ENCODE peak calls at places on chromosomes 13 and 19, in four cellular contexts. R is psoas muscle, X is A673, U is heart right ventricle. C is an unnamed sample.

GRCh38 chr19:33177417-33177976 is 16.6 kb upstream of the LRP3 start:
- DNase-seq in X (no peak), R (no peak), U (no peak), C (no peak)

GRCh38 chr19:35357867-35358573 is at the start of gene FFAR3:
- DNase-seq in U (peak; percentile 29), R (peak; percentile 66), X (peak; percentile 88), C (peak; percentile 57)

GRCh38 chr13:40666905-40667621 is 622 bp upstream of the FOXO1 start:
- DNase-seq in R (peak; percentile 75), X (no peak), U (peak; percentile 35), C (peak; percentile 93)

GRCh38 chr19:50949792-50950320 is 3.0 kb downstream of the KLK5 start:
- DNase-seq in R (peak; percentile 15), X (no peak), U (no peak), C (no peak)

GRCh38 chr13:36430247-36431203 is 1.8 kb upstream of the CCNA1 start:
- DNase-seq in X (no peak), R (no peak), U (peak; percentile 19), C (no peak)

GRCh38 chr19:29675650-29676186 is 10.5 kb downstream of the PLEKHF1 start:
- DNase-seq in X (no peak), R (no peak), U (no peak), C (peak; percentile 51)

GRCh38 chr19:45670670-45671453 is 2.8 kb downstream of the GIPR start:
- DNase-seq in R (peak; percentile 80), U (peak; percentile 48), X (peak; percentile 88), C (peak; percentile 94)

GRCh38 chr13:43572601-43573360 is 214.0 kb downstream of the ENOX1 start:
- DNase-seq in X (peak; percentile 81), U (no peak), R (no peak), C (no peak)

GRCh38 chr19:8423821-8424223 is 10.7 kb downstream of the MARCHF2 start:
- DNase-seq in U (peak; percentile 96), X (peak; percentile 45), R (peak; percentile 94), C (peak; percentile 91)

GRCh38 chr13:49386664-49387063 is 57.2 kb downstream of the CAB39L start:
- DNase-seq in U (no peak), X (no peak), R (no peak), C (no peak)

GRCh38 chr13:86020350-86021002 is 221.3 kb upstream of the SLITRK6 start:
- DNase-seq in R (no peak), X (peak; percentile 34), U (no peak), C (no peak)

GRCh38 chr13:79225487-79226232 is 180.4 kb downstream of the RBM26 start:
- DNase-seq in R (no peak), X (no peak), U (no peak), C (no peak)

GRCh38 chr19:39497850-39498261 is 891 bp upstream of the DLL3 start:
- DNase-seq in R (no peak), X (peak; percentile 65), U (no peak), C (peak; percentile 64)

GRCh38 chr19:455031-455705 is 5.7 kb downstream of the SHC2 start:
- DNase-seq in X (no peak), R (no peak), U (no peak), C (peak; percentile 73)

GRCh38 chr19:2051771-2052704 is 994 bp upstream of the MKNK2 start:
- DNase-seq in X (no peak), R (peak; percentile 75), U (peak; percentile 76), C (no peak)

GRCh38 chr19:16206637-16207036 is 8.9 kb downstream of the AP1M1 start:
- DNase-seq in R (no peak), X (no peak), U (no peak), C (no peak)

GRCh38 chr13:60210510-60211065 is 46.9 kb upstream of the DIAPH3 start:
- DNase-seq in R (no peak), X (no peak), U (no peak), C (no peak)

GRCh38 chr19:48738557-48739399 is 1.6 kb downstream of the RASIP1 start:
- DNase-seq in R (peak; percentile 96), U (peak; percentile 95), X (peak; percentile 94), C (peak; percentile 93)

GRCh38 chr13:73075546-73075945 is 16.7 kb downstream of the KLF5 start:
- DNase-seq in X (no peak), R (no peak), U (no peak), C (no peak)

GRCh38 chr19:4969772-4970531 is 1.0 kb downstream of the KDM4B start:
- DNase-seq in R (no peak), X (peak; percentile 42), U (no peak), C (no peak)

GRCh38 chr13:47175172-47175806 is 278.4 kb upstream of the HTR2A start:
- DNase-seq in U (no peak), X (peak; percentile 69), R (no peak), C (no peak)

GRCh38 chr19:35879770-35880317 is 11.5 kb downstream of the APLP1 start:
- DNase-seq in R (peak; percentile 94), U (peak; percentile 91), X (peak; percentile 92), C (peak; percentile 90)

GRCh38 chr13:20415694-20416107 is 110.0 kb downstream of the CRYL1 start:
- DNase-seq in R (no peak), X (no peak), U (no peak), C (no peak)

GRCh38 chr13:67619987-67620386 is 389.9 kb upstream of the PCDH9 start:
- DNase-seq in X (peak; percentile 53), R (no peak), U (no peak), C (no peak)

GRCh38 chr13:96052655-96053002 is 572 bp downstream of the UGGT2 start:
- DNase-seq in U (no peak), X (peak; percentile 58), R (no peak), C (no peak)

GRCh38 chr19:17803264-17803896 is 8.4 kb downstream of the B3GNT3 start:
- DNase-seq in X (no peak), R (no peak), U (no peak), C (peak; percentile 53)

GRCh38 chr19:32877323-32877912 is 7.9 kb upstream of the SLC7A9 start:
- DNase-seq in R (peak; percentile 10), U (no peak), X (no peak), C (no peak)

GRCh38 chr13:41568143-41568989 is 111.0 kb downstream of the RGCC start:
- DNase-seq in R (no peak), X (no peak), U (no peak), C (no peak)

GRCh38 chr13:79451500-79451962 is 29.4 kb upstream of the NDFIP2 start:
- DNase-seq in X (peak; percentile 60), U (no peak), R (no peak), C (no peak)

GRCh38 chr13:76522083-76522755 is 364.0 kb downstream of the KCTD12 start:
- DNase-seq in R (no peak), U (no peak), X (peak; percentile 58), C (no peak)

GRCh38 chr19:10655457-10656312 is 1.5 kb downstream of the ILF3 start:
- DNase-seq in U (no peak), R (no peak), X (peak; percentile 53), C (no peak)

GRCh38 chr13:113209880-113210421 is 538 bp downstream of the CUL4A start:
- DNase-seq in X (peak; percentile 79), R (peak; percentile 77), U (no peak), C (peak; percentile 93)

GRCh38 chr13:113210834-113211233 is 1.4 kb downstream of the CUL4A start:
- DNase-seq in X (no peak), R (no peak), U (no peak), C (no peak)

GRCh38 chr13:113209336-113209879 is at the start of gene CUL4A:
- DNase-seq in U (peak; percentile 80), X (peak; percentile 86), R (peak; percentile 86), C (peak; percentile 81)

GRCh38 chr13:113208424-113209335 is at the start of gene PCID2:
- DNase-seq in R (peak; percentile 94), X (peak; percentile 94), U (peak; percentile 87), C (peak; percentile 96)

DNA sequence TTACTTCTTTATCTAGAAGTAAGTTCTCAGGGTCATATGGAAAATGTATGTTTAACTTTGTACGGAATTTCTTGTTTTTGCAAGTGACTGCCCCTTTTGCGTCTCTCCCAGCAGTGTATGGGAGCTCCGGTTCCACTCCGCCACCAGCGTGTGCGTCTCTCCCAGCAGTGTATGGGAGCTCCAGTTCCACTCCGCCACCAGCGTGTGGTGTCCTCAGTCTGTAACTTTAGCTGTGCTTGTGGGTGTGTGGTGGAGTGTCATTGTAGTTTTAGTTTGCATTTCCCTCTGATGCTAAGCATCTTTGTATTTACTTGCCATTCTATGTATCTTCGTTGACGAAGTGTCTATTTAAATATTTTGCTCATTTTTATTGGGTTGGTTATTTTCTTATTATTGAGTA is 2.4 kb downstream of the CUL4A start:
- DNase-seq in R (no peak), X (peak; percentile 56), U (no peak), C (no peak)
- TF ChIP-seq CTCF in R (no peak), X (peak; percentile 43), U (no peak), C (no peak)

GRCh38 chr13:84810781-84811180 is 928.5 kb upstream of the SLITRK1 start:
- DNase-seq in R (no peak), U (no peak), X (no peak), C (no peak)

GRCh38 chr13:84816567-84817133 is 934.4 kb upstream of the SLITRK1 start:
- DNase-seq in X (no peak), U (no peak), R (no peak), C (no peak)

GRCh38 chr13:84812078-84812477 is 929.8 kb upstream of the SLITRK1 start:
- DNase-seq in U (no peak), X (no peak), R (no peak), C (no peak)

GRCh38 chr13:84812789-84813188 is 930.5 kb upstream of the SLITRK1 start:
- DNase-seq in U (no peak), R (no peak), X (no peak), C (no peak)
- H3K27ac ChIP-seq in U (no peak overlapping the region), R (no peak overlapping the region), X (no peak overlapping the region), C (no peak overlapping the region)

GRCh38 chr13:111474136-111475002 is 153.9 kb downstream of the TEX29 start:
- DNase-seq in U (no peak), X (peak; percentile 70), R (no peak), C (no peak)
- TF ChIP-seq CTCF in U (peak; percentile 38), X (peak; percentile 59), R (peak; percentile 55), C (peak; percentile 38)

GRCh38 chr13:70173236-70173959 is 65.1 kb upstream of the KLHL1 start:
- DNase-seq in X (no peak), U (no peak), R (no peak), C (no peak)

GRCh38 chr13:70171151-70171550 is 62.9 kb upstream of the KLHL1 start:
- DNase-seq in X (no peak), R (no peak), U (no peak), C (no peak)

DNA sequence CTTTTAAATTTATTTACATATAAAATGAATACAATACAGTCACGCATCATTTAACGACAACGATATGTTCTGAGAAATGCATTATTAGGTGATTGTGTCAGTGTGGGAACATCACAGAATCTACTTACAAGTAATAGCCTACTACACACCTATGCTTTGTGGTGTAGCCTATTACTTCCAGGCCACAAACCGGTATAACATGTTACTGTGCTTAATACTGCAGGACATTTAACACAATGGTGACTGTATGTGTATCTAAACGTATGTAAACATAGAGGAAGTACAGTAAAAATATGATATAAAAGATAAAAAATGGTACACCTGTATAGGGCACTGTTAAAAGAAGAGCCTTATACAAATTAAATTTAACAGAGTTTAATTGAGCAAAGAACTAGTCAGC is 62.4 kb upstream of the KLHL1 start:
- DNase-seq in U (no peak), R (no peak), X (no peak), C (no peak)
- H3K27ac ChIP-seq in U (no peak overlapping the region), R (no peak overlapping the region), X (no peak overlapping the region), C (no peak overlapping the region)

DNA sequence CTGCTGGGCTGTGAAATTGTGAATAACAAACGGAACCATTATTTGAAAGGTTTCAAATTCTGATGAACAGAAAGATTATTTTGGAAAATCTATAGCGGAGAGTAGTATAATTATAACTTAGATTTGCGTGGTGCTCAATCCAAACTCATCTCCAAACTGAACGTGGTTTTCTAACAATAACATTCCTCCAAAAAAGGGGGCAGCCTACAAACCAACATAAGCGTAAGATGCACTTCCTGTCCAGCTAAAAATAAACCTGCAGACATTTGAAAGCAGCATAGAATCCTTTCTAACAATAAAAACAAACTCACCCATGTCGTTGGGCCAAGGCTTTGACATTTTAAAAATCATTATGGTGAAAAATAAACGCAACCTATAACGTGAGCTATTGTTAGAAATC is 178.4 kb downstream of the COL4A1 start:
- DNase-seq in R (no peak), X (no peak), U (no peak), C (no peak)
- TF ChIP-seq CTCF in R (no peak), X (no peak), U (no peak), C (no peak)